ENCODE peak calls at places on chromosomes 12 and 14, in seven cellular contexts. E, F, S, Y, U, Z and T are unnamed samples.

GRCh38 chr14:77037886-77038511 is 9.5 kb upstream of the IRF2BPL start:
- DNase-seq in E (peak; percentile 53), F (no peak), S (no peak), Y (peak; percentile 47), U (no peak), Z (peak; percentile 66), T (no peak)

GRCh38 chr12:81950871-81951270 is 191.7 kb upstream of the PPFIA2 start:
- DNase-seq in E (no peak), F (no peak), S (no peak), Y (no peak), U (no peak), Z (no peak), T (no peak)

GRCh38 chr14:96888158-96888557 is 91.0 kb downstream of the VRK1 start:
- DNase-seq in E (no peak), F (no peak), S (no peak), Y (no peak), U (no peak), Z (no peak), T (no peak)

GRCh38 chr12:48296586-48297396 is 53.9 kb downstream of the ZNF641 start:
- DNase-seq in E (peak; percentile 75), F (peak; percentile 79), S (no peak), Y (peak; percentile 91), U (peak; percentile 79), Z (peak; percentile 44), T (peak; percentile 80)

GRCh38 chr14:68359862-68360552 is 432.9 kb downstream of the ZFP36L1 start:
- DNase-seq in E (no peak), F (peak; percentile 55), S (no peak), Y (peak; percentile 41), U (no peak), Z (no peak), T (no peak)

GRCh38 chr12:88298761-88299242 is 156.7 kb downstream of the TMTC3 start:
- DNase-seq in E (no peak), F (no peak), S (no peak), Y (peak; percentile 66), U (peak; percentile 96), Z (no peak), T (no peak)

GRCh38 chr12:15180325-15180724 is 40.9 kb downstream of the RERG start:
- DNase-seq in E (no peak), F (no peak), S (no peak), Y (no peak), U (no peak), Z (no peak), T (no peak)

GRCh38 chr12:119225454-119225853 is 46.7 kb downstream of the HSPB8 start:
- DNase-seq in E (no peak), F (no peak), S (no peak), Y (no peak), U (no peak), Z (no peak), T (no peak)

GRCh38 chr12:1297639-1298038 is 296.7 kb downstream of the FBXL14 start:
- DNase-seq in E (no peak), F (no peak), S (no peak), Y (no peak), U (no peak), Z (no peak), T (no peak)

GRCh38 chr14:27750096-27750495 is 1016.5 kb upstream of the FOXG1 start:
- DNase-seq in E (no peak), F (no peak), S (no peak), Y (no peak), U (no peak), Z (no peak), T (no peak)

GRCh38 chr12:119375619-119376018 is 41.1 kb downstream of the CCDC60 start:
- DNase-seq in E (no peak), F (no peak), S (no peak), Y (no peak), U (no peak), Z (no peak), T (no peak)

GRCh38 chr12:19234171-19234704 is 104.7 kb downstream of the PLEKHA5 start:
- DNase-seq in E (no peak), F (no peak), S (no peak), Y (peak; percentile 59), U (no peak), Z (no peak), T (no peak)

GRCh38 chr12:124097681-124098080 is 124.7 kb downstream of the ZNF664 start:
- DNase-seq in E (no peak), F (no peak), S (no peak), Y (peak; percentile 16), U (no peak), Z (no peak), T (no peak)

GRCh38 chr12:50221228-50222008 is 54.2 kb upstream of the CERS5 start:
- DNase-seq in E (peak; percentile 46), F (no peak), S (peak; percentile 13), Y (peak; percentile 93), U (peak; percentile 62), Z (no peak), T (no peak)

GRCh38 chr12:2161478-2161877 is 108.7 kb downstream of the CACNA1C start:
- DNase-seq in E (no peak), F (peak; percentile 81), S (no peak), Y (peak; percentile 81), U (no peak), Z (no peak), T (peak; percentile 63)

GRCh38 chr12:50660425-50660822 is 103.5 kb upstream of the ATF1 start:
- DNase-seq in E (no peak), F (no peak), S (no peak), Y (no peak), U (no peak), Z (no peak), T (no peak)

GRCh38 chr12:101697930-101698781 is 716 bp downstream of the CHPT1 start:
- DNase-seq in E (peak; percentile 56), F (peak; percentile 64), S (no peak), Y (peak; percentile 29), U (peak; percentile 36), Z (no peak), T (peak; percentile 47)

GRCh38 chr12:32918890-32919791 is 22.6 kb upstream of the PKP2 start:
- DNase-seq in E (peak; percentile 36), F (no peak), S (peak; percentile 6), Y (peak; percentile 66), U (peak; percentile 90), Z (no peak), T (no peak)

GRCh38 chr14:75204106-75204505 is 27.7 kb upstream of the TMED10 start:
- DNase-seq in E (no peak), F (no peak), S (no peak), Y (no peak), U (peak; percentile 70), Z (no peak), T (no peak)

GRCh38 chr12:32217354-32218310 is 111.0 kb downstream of the BICD1 start:
- DNase-seq in E (no peak), F (no peak), S (no peak), Y (peak; percentile 55), U (peak; percentile 96), Z (no peak), T (no peak)